ENCODE peak calls at places on chromosomes 13 and 19, in six cellular contexts. H, U, L, J, G and O are unnamed samples.

GRCh38 chr13:43805681-43806128 is 18.9 kb upstream of the ENOX1 start:
- DNase-seq in H (no peak), U (no peak), L (no peak), J (no peak), G (no peak), O (no peak)

GRCh38 chr19:3547301-3547731 is 8.3 kb downstream of the TEKTIP1 start:
- DNase-seq in H (peak), U (no peak), L (peak), J (no peak), G (no peak), O (no peak)

GRCh38 chr19:36215276-36216171 is 618 bp downstream of the ZNF146 start:
- DNase-seq in H (no peak), U (no peak), L (peak), J (no peak), G (no peak), O (peak)

GRCh38 chr13:64071352-64071751 is 2655.7 kb upstream of the PCDH20 start:
- DNase-seq in H (no peak), U (no peak), L (no peak), J (no peak), G (no peak), O (no peak)

GRCh38 chr19:1211494-1212234 is 6.1 kb downstream of the STK11 start:
- DNase-seq in H (no peak), U (no peak), L (no peak), J (no peak), G (no peak), O (no peak)

GRCh38 chr19:3771033-3771905 is 759 bp downstream of the RAX2 start:
- DNase-seq in H (no peak), U (no peak), L (no peak), J (no peak), G (no peak), O (no peak)

GRCh38 chr19:778910-779653 is 18.2 kb upstream of the PTBP1 start:
- DNase-seq in H (no peak), U (no peak), L (peak), J (no peak), G (no peak), O (peak)

GRCh38 chr19:56383826-56384605 is 9.3 kb downstream of the ZNF582 start:
- DNase-seq in H (no peak), U (no peak), L (no peak), J (no peak), G (no peak), O (no peak)

GRCh38 chr19:21322528-21322927 is 6.7 kb downstream of the ZNF708 start:
- DNase-seq in H (no peak), U (no peak), L (no peak), J (peak), G (no peak), O (no peak)

GRCh38 chr13:114134111-114134943 is 1.9 kb upstream of the RASA3 start:
- DNase-seq in H (no peak), U (no peak), L (no peak), J (no peak), G (no peak), O (peak)

GRCh38 chr19:14395710-14396338 is 14.6 kb downstream of the ADGRE5 start:
- DNase-seq in H (no peak), U (no peak), L (no peak), J (no peak), G (no peak), O (no peak)

GRCh38 chr19:22708983-22709382 is 74.9 kb downstream of the ZNF492 start:
- DNase-seq in H (no peak), U (no peak), L (no peak), J (no peak), G (no peak), O (no peak)

GRCh38 chr19:11970174-11970573 is 5.3 kb downstream of the ZNF763 start:
- DNase-seq in H (no peak), U (no peak), L (no peak), J (no peak), G (no peak), O (no peak)

GRCh38 chr19:4196009-4196408 is 13.5 kb downstream of the ANKRD24 start:
- DNase-seq in H (no peak), U (no peak), L (no peak), J (no peak), G (no peak), O (no peak)

GRCh38 chr19:50181121-50181520 is 18.0 kb upstream of the IZUMO2 start:
- DNase-seq in H (no peak), U (no peak), L (no peak), J (no peak), G (no peak), O (no peak)

GRCh38 chr19:15194938-15195337 is 5.9 kb downstream of the NOTCH3 start:
- DNase-seq in H (no peak), U (no peak), L (no peak), J (peak), G (no peak), O (no peak)

GRCh38 chr19:58033741-58034475 is at the start of gene ZSCAN1:
- DNase-seq in H (no peak), U (peak), L (no peak), J (peak), G (no peak), O (peak)

GRCh38 chr19:12841094-12841493 is 2.8 kb downstream of the MAST1 start:
- DNase-seq in H (peak), U (no peak), L (no peak), J (no peak), G (peak), O (peak)

GRCh38 chr13:108897955-108898354 is 268.5 kb downstream of the MYO16 start:
- DNase-seq in H (no peak), U (no peak), L (no peak), J (no peak), G (no peak), O (no peak)

GRCh38 chr19:50772408-50773311 is 2.4 kb downstream of the GPR32 start:
- DNase-seq in H (no peak), U (no peak), L (peak), J (no peak), G (no peak), O (peak)

GRCh38 chr13:50915562-50915961 is 6.0 kb downstream of the RNASEH2B start:
- DNase-seq in H (no peak), U (no peak), L (no peak), J (no peak), G (no peak), O (no peak)

GRCh38 chr19:44401108-44401786 is at the start of gene ZNF285:
- DNase-seq in H (peak), U (peak), L (peak), J (peak), G (no peak), O (peak)

GRCh38 chr19:23075031-23075733 is 41.6 kb upstream of the ZNF730 start:
- DNase-seq in H (no peak), U (no peak), L (peak), J (peak), G (peak), O (peak)

GRCh38 chr19:6249296-6249695 is 30.5 kb downstream of the MLLT1 start:
- DNase-seq in H (no peak), U (no peak), L (no peak), J (no peak), G (no peak), O (no peak)

GRCh38 chr13:94291631-94292322 is 187.7 kb downstream of the DCT start:
- DNase-seq in H (no peak), U (no peak), L (no peak), J (no peak), G (no peak), O (no peak)